ENCODE peak calls at places on chromosomes 11 and 22, in nine cellular contexts. D is transverse colon, L is sigmoid colon, K is stomach, E is ovary, T is A549, B is GM12878, P is suprapubic skin, O is K562. Y is an unnamed sample.

GRCh38 chr11:61362542-61362875 is 335 bp downstream of the TMEM138 start:
- DNase-seq in E (no peak), B (no peak), D (no peak), O (peak; percentile 47), P (no peak), K (no peak), T (peak; percentile 49), L (no peak), Y (no peak)

GRCh38 chr11:121723261-121723741 is 270.5 kb upstream of the SORL1-AS1 start:
- DNase-seq in B (no peak), K (no peak), O (no peak), E (peak; percentile 54), P (no peak), D (no peak), L (peak; percentile 75), T (no peak), Y (no peak)

GRCh38 chr11:60769811-60770210 is 13.1 kb downstream of the MS4A15 start:
- DNase-seq in P (no peak), E (no peak), O (no peak), K (no peak), B (no peak), T (no peak), D (no peak), L (no peak), Y (no peak)

GRCh38 chr11:44621140-44621681 is 55.7 kb downstream of the CD82 start:
- DNase-seq in L (peak; percentile 83), P (peak; percentile 89), K (peak; percentile 70), T (peak; percentile 82), O (peak; percentile 83), B (no peak), D (peak; percentile 77), E (peak; percentile 78), Y (peak; percentile 69)

GRCh38 chr11:102464859-102465500 is 12.4 kb upstream of the TMEM123 start:
- DNase-seq in E (no peak), K (no peak), L (no peak), T (no peak), O (no peak), P (no peak), D (no peak), B (no peak), Y (no peak)

GRCh38 chr11:16252373-16252772 is 104.0 kb downstream of the SOX6 start:
- DNase-seq in E (no peak), K (no peak), B (no peak), D (no peak), P (no peak), O (no peak), L (no peak), T (peak; percentile 3), Y (no peak)

GRCh38 chr11:34004226-34004625 is 47.3 kb upstream of the CAPRIN1 start:
- DNase-seq in E (no peak), T (no peak), K (no peak), B (no peak), O (no peak), D (no peak), L (no peak), P (no peak), Y (no peak)

GRCh38 chr22:36162127-36163034 is 1.8 kb upstream of the APOL3 start:
- DNase-seq in T (no peak), L (no peak), B (peak; percentile 70), P (no peak), O (no peak), K (no peak), E (no peak), D (no peak), Y (peak; percentile 6)

GRCh38 chr11:69059429-69059828 is 10.7 kb downstream of the TPCN2 start:
- DNase-seq in O (no peak), D (no peak), E (no peak), P (no peak), L (no peak), B (no peak), K (no peak), T (no peak), Y (no peak)

GRCh38 chr11:67033661-67034166 is 10.8 kb downstream of the SYT12 start:
- DNase-seq in L (no peak), B (no peak), E (no peak), D (no peak), O (no peak), T (no peak), K (no peak), P (no peak), Y (no peak)

GRCh38 chr11:44862546-44863101 is 88.1 kb downstream of the TP53I11 start:
- DNase-seq in E (no peak), B (no peak), K (no peak), L (no peak), O (no peak), P (no peak), D (no peak), T (no peak), Y (no peak)

GRCh38 chr11:57568330-57568766 is 876 bp upstream of the UBE2L6 start:
- DNase-seq in D (no peak), K (no peak), E (peak; percentile 90), T (no peak), P (no peak), O (no peak), B (peak; percentile 51), L (peak; percentile 90), Y (no peak)

GRCh38 chr11:14645985-14646900 is 2.6 kb downstream of the PDE3B start:
- DNase-seq in K (no peak), P (no peak), B (no peak), O (no peak), D (no peak), L (no peak), T (no peak), E (no peak), Y (no peak)

GRCh38 chr11:130666781-130667251 is 218.4 kb downstream of the ADAMTS15 start:
- DNase-seq in L (no peak), P (no peak), T (no peak), E (no peak), K (no peak), D (no peak), O (no peak), B (no peak), Y (no peak)

GRCh38 chr11:78672850-78673641 is 98.4 kb upstream of the NARS2 start:
- DNase-seq in K (no peak), E (no peak), D (no peak), P (peak; percentile 63), O (no peak), T (no peak), B (no peak), L (peak; percentile 19), Y (no peak)

GRCh38 chr11:64092761-64093136 is 57.0 kb downstream of the FLRT1 start:
- DNase-seq in D (no peak), K (no peak), T (no peak), L (no peak), B (no peak), O (no peak), E (no peak), P (no peak), Y (no peak)

GRCh38 chr11:64089493-64089892 is 53.8 kb downstream of the FLRT1 start:
- DNase-seq in T (no peak), O (no peak), B (no peak), E (no peak), D (no peak), K (no peak), L (no peak), P (no peak), Y (no peak)

GRCh38 chr11:64089915-64090810 is 54.4 kb downstream of the FLRT1 start:
- DNase-seq in K (no peak), L (no peak), P (no peak), T (no peak), B (no peak), D (no peak), O (no peak), E (no peak), Y (no peak)

GRCh38 chr11:64092119-64092760 is 56.5 kb downstream of the FLRT1 start:
- DNase-seq in T (no peak), P (no peak), D (no peak), K (no peak), O (peak; percentile 63), L (no peak), B (no peak), E (no peak), Y (no peak)

GRCh38 chr11:64090811-64091516 is 55.2 kb downstream of the FLRT1 start:
- DNase-seq in L (no peak), O (peak; percentile 49), K (no peak), B (no peak), P (no peak), E (no peak), D (no peak), T (peak; percentile 31), Y (no peak)
- TF ChIP-seq EP300 in L (no peak), O (no peak), K (no peak), B (no peak), P (no peak), E (no peak), D (no peak), T (no peak), Y (no peak)

GRCh38 chr11:1560618-1561251 is 11.3 kb downstream of the DUSP8 start:
- DNase-seq in K (no peak), T (no peak), O (no peak), D (no peak), B (no peak), P (no peak), E (no peak), L (no peak), Y (peak; percentile 24)
- TF ChIP-seq CTCF in K (no peak), T (no peak), O (no peak), D (no peak), B (peak; percentile 26), P (no peak), E (no peak), L (no peak), Y (no peak)

GRCh38 chr11:8156877-8157276 is 11.9 kb downstream of the RIC3 start:
- DNase-seq in O (no peak), T (no peak), P (no peak), L (no peak), K (no peak), E (no peak), D (no peak), B (no peak), Y (no peak)
- TF ChIP-seq POLR2A in O (no peak), T (no peak), P (no peak), L (no peak), K (no peak), E (no peak), D (no peak), B (no peak), Y (no peak)

DNA sequence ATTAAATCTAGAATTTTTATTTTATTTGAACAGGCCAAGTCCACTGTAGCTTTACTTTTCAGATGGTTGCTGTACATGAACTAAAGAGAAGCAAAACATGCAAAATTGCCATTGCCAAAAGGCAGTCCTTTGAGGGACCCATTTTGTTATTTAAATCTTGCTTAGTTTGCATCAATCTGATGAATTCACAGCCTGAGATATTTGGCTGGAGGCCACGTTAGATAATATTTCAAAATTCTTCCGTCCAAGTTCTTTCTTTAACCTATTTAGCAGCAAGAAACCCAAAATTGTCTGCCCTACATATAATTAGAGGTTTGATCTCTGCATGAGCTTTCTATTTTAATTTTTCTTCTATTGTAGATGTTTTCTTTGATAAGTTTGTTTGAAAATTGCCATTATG is 1706.9 kb upstream of the RAG2 start:
- DNase-seq in B (no peak), K (no peak), O (no peak), T (no peak), P (no peak), E (no peak), D (no peak), L (no peak), Y (no peak)
- TF ChIP-seq EP300 in B (no peak), K (no peak), O (no peak), T (no peak), P (no peak), E (no peak), D (no peak), L (no peak), Y (no peak)

Y was measured in upper lobe of left lung.